ENCODE peak calls at places on chromosomes 12 and 14, in ten cellular contexts. G is HFF-Myc, B is kidney epithelial cell, O is fibroblast of the aortic adventitia, X is psoas muscle, Z is OCI-LY7, C is GM23338, P is H9, U is fibroblast of pulmonary artery, Q is fibroblast of lung. L is an unnamed sample.

GRCh38 chr12:2944401-2945047 is 14.7 kb upstream of the TEAD4 start:
- DNase-seq in P (peak), B (no peak), G (no peak), X (peak), O (peak), C (peak), Q (no peak), Z (peak), U (peak), L (peak)

GRCh38 chr14:31541702-31542101 is 19.5 kb upstream of the NUBPL start:
- DNase-seq in U (no peak), G (no peak), X (no peak), Z (no peak), Q (no peak), B (no peak), C (no peak), P (no peak), O (no peak), L (no peak)

GRCh38 chr12:111767362-111768158 is 827 bp downstream of the ALDH2 start:
- DNase-seq in U (no peak), Q (peak), O (peak), P (no peak), Z (no peak), G (no peak), X (peak), C (peak), B (no peak), L (peak)

GRCh38 chr12:124399622-124400021 is 104.7 kb downstream of the RFLNA start:
- DNase-seq in U (peak), Z (peak), X (peak), Q (no peak), G (no peak), B (no peak), P (peak), O (no peak), C (peak), L (no peak)

GRCh38 chr12:46771268-46771837 is 54.4 kb downstream of the SLC38A4 start:
- DNase-seq in U (peak), O (peak), B (no peak), C (peak), P (no peak), Q (peak), Z (no peak), X (no peak), G (no peak), L (peak)

GRCh38 chr12:26112703-26113147 is 12.1 kb downstream of the BHLHE41 start:
- DNase-seq in C (peak), B (no peak), U (no peak), O (no peak), Q (peak), G (no peak), Z (no peak), X (no peak), P (no peak), L (no peak)

GRCh38 chr14:70780396-70781075 is 28.8 kb downstream of the MAP3K9 start:
- DNase-seq in Q (no peak), X (no peak), P (no peak), O (no peak), G (no peak), Z (peak), C (no peak), U (no peak), B (no peak), L (peak)

GRCh38 chr12:1533205-1533601 is 61.2 kb downstream of the FBXL14 start:
- DNase-seq in C (no peak), Z (peak), Q (peak), X (no peak), O (peak), U (no peak), B (no peak), P (peak), G (no peak), L (no peak)

GRCh38 chr12:67989184-67989965 is at the start of gene IFNG-AS1:
- DNase-seq in G (no peak), B (no peak), P (no peak), Z (peak), U (no peak), X (no peak), Q (no peak), C (no peak), O (no peak), L (no peak)

GRCh38 chr12:68882251-68882964 is 50.6 kb downstream of the CPM start:
- DNase-seq in Q (no peak), B (no peak), U (no peak), Z (peak), C (no peak), X (no peak), O (no peak), P (no peak), G (no peak), L (no peak)

GRCh38 chr12:57452937-57453509 is 2.1 kb upstream of the INHBE start:
- DNase-seq in X (peak), C (peak), P (peak), Z (peak), Q (peak), B (no peak), G (no peak), O (peak), U (peak), L (peak)

GRCh38 chr14:74543771-74544170 is 50.2 kb downstream of the ISCA2 start:
- DNase-seq in C (no peak), Q (no peak), P (no peak), U (no peak), O (no peak), Z (no peak), G (no peak), X (no peak), B (no peak), L (no peak)

GRCh38 chr12:24185787-24186186 is 236.3 kb upstream of the SOX5 start:
- DNase-seq in U (no peak), X (no peak), O (no peak), Z (no peak), B (no peak), C (no peak), G (no peak), P (no peak), Q (no peak), L (no peak)

DNA sequence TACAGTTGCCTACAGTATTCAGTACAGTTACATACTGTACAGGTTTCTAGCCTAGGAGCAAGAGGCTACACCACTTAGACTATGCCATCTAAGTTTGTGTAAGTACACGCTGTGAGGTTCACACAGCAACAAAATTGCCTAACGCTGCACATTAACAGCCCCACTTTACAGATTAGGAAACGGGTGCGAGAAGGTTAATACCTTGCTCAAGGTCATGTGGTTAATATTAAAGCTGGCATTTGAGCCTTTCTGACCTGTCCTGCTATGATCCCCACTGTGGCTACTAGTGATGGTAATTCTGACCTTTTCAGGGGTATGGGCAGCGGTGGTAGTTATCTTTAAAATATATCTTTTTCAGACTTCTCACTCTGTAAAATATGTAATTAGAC is 20.9 kb downstream of the ACVR1B start:
- DNase-seq in O (no peak), U (no peak), Z (no peak), B (no peak), G (no peak), X (no peak), Q (no peak), P (no peak), C (no peak), L (no peak)
- TF ChIP-seq CTCF in O (no peak), U (no peak), Z (no peak), B (no peak), G (no peak), X (no peak), Q (no peak), P (no peak), C (no peak), L (no peak)

DNA sequence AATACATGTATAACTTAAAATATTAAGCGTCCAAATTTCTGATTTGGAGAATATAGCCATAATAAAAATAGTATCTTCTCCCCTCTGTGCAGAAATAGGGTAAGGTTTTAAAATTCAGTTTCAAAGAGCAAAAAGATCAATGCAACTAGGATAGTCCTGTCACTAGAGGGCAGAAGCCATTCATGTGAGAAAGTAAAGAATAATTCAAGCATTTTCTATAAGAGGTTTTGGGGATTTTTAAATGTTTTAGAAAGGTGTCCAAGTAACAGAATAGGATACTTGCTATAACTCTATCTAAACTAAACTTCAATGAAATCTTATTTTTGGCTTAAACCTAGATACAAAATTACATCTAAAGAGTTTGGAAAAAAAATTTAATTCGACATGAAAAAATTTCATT is 50.3 kb downstream of the ADAMTS20 start:
- DNase-seq in G (peak), U (peak), O (peak), Z (peak), B (no peak), C (peak), X (no peak), P (no peak), Q (peak), L (peak)
- TF ChIP-seq CTCF in G (peak), U (peak), O (peak), Z (peak), B (peak), C (peak), X (no peak), P (peak), Q (peak), L (peak)

GRCh38 chr12:4809013-4809448 is 88.8 kb downstream of the GALNT8 start:
- DNase-seq in Q (peak), C (peak), G (no peak), P (peak), X (no peak), U (no peak), Z (no peak), B (no peak), O (no peak), L (no peak)

GRCh38 chr12:4807813-4808212 is 87.6 kb downstream of the GALNT8 start:
- DNase-seq in G (no peak), P (no peak), C (no peak), U (no peak), Q (no peak), X (no peak), Z (no peak), B (no peak), O (no peak), L (no peak)

GRCh38 chr12:4807116-4807783 is 87.0 kb downstream of the GALNT8 start:
- DNase-seq in X (no peak), G (no peak), P (no peak), O (no peak), B (no peak), Q (no peak), U (no peak), C (no peak), Z (no peak), L (no peak)

GRCh38 chr12:4810219-4810671 is 90.0 kb downstream of the GALNT8 start:
- DNase-seq in B (no peak), U (no peak), Z (no peak), C (no peak), O (no peak), X (no peak), G (no peak), Q (no peak), P (no peak), L (no peak)

GRCh38 chr12:4809449-4810218 is 89.4 kb downstream of the GALNT8 start:
- DNase-seq in U (no peak), G (no peak), B (no peak), Q (peak), X (no peak), O (no peak), P (peak), Z (no peak), C (peak), L (no peak)
- TF ChIP-seq CTCF in U (no peak), G (no peak), B (no peak), Q (no peak), X (no peak), O (no peak), P (peak), Z (no peak), C (no peak), L (no peak)

GRCh38 chr14:99479903-99480855 is 480 bp downstream of the SETD3 start:
- DNase-seq in U (peak), Q (peak), Z (peak), X (peak), G (no peak), C (peak), B (no peak), O (peak), P (peak), L (peak)
- TF ChIP-seq CTCF in U (peak), Q (peak), Z (no peak), X (peak), G (peak), C (no peak), B (peak), O (peak), P (peak), L (no peak)

GRCh38 chr12:78118486-78118885 is 287.8 kb downstream of the NAV3 start:
- DNase-seq in Q (no peak), O (no peak), X (no peak), U (no peak), P (no peak), B (no peak), Z (no peak), C (no peak), G (no peak), L (no peak)
- TF ChIP-seq CTCF in Q (no peak), O (no peak), X (no peak), U (no peak), P (no peak), B (no peak), Z (no peak), C (no peak), G (no peak), L (no peak)

GRCh38 chr14:93207468-93208308 is 632 bp downstream of the UBR7 start:
- DNase-seq in G (no peak), Z (peak), Q (peak), X (peak), P (no peak), U (peak), C (peak), O (peak), B (no peak), L (peak)
- TF ChIP-seq CTCF in G (peak), Z (peak), Q (peak), X (no peak), P (peak), U (peak), C (peak), O (peak), B (peak), L (peak)

GRCh38 chr12:43090981-43091380 is 461.0 kb downstream of the ADAMTS20 start:
- DNase-seq in O (no peak), X (no peak), B (no peak), U (no peak), Q (no peak), Z (no peak), G (no peak), P (no peak), C (no peak), L (no peak)
- TF ChIP-seq CTCF in O (no peak), X (no peak), B (no peak), U (no peak), Q (no peak), Z (no peak), G (no peak), P (no peak), C (no peak), L (no peak)

GRCh38 chr14:23568600-23569310 is 1.2 kb upstream of the AP1G2 start:
- DNase-seq in C (peak), G (no peak), X (no peak), O (no peak), Q (no peak), B (no peak), Z (peak), U (no peak), P (peak), L (no peak)
- TF ChIP-seq CTCF in C (peak), G (peak), X (no peak), O (peak), Q (peak), B (peak), Z (peak), U (peak), P (peak), L (peak)

DNA sequence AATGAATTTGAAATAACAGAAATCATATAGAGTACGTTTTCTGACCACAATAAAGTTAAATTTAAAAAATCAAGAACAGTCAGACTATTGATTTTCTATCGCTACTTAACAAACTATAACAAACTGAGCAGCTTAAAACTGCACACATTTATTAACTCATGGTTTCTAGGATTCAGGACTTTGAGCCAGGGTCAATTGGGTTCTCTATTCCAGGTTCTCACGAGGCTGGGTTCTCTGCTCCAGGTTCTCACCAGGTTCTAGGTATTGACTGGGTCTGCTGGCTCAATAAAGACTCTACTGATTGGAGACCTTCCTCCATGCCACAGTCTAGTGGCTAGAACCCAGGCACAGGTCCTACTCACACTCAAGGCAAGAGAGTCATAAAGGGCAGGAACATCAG is 22.8 kb downstream of the ABCC9 start:
- DNase-seq in B (no peak), Z (no peak), O (no peak), Q (no peak), C (no peak), U (no peak), P (no peak), X (no peak), G (no peak), L (no peak)
- TF ChIP-seq CTCF in B (no peak), Z (no peak), O (no peak), Q (no peak), C (no peak), U (no peak), P (no peak), X (no peak), G (no peak), L (no peak)

GRCh38 chr12:5487971-5488955 is 56.4 kb downstream of the NTF3 start:
- DNase-seq in U (peak), Z (no peak), B (no peak), O (no peak), G (no peak), X (no peak), P (no peak), Q (peak), C (no peak), L (no peak)

GRCh38 chr12:5494343-5494742 is 62.4 kb downstream of the NTF3 start:
- DNase-seq in B (no peak), Q (no peak), U (no peak), Z (no peak), C (no peak), P (no peak), G (no peak), X (no peak), O (no peak), L (no peak)

GRCh38 chr12:5489760-5490432 is 58.0 kb downstream of the NTF3 start:
- DNase-seq in C (no peak), P (no peak), X (no peak), G (no peak), Z (no peak), B (no peak), O (no peak), Q (no peak), U (no peak), L (no peak)

GRCh38 chr12:5493018-5493417 is 61.1 kb downstream of the NTF3 start:
- DNase-seq in X (no peak), O (no peak), Q (no peak), G (no peak), C (peak), U (no peak), P (no peak), B (no peak), Z (no peak), L (no peak)

DNA sequence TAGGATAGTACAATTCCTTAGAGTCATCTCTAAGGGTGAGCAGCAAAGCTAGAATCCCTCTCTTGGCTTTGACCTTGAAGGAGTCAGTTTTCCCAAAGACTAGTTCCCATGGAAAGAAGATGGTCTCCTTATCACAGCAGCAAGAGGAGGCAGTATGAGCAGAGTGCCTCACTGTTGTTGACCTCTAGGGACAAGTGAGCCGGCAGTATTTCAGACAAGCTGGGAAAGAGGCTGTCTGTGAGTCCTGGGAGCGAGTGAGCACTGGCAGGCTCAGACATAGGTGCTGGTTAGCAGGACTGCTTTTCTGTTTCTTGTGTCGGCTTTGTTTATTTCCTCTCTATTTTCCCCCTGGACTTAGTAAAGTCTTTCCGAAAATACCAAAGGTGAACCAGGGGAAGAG is 60.7 kb downstream of the NTF3 start:
- DNase-seq in U (no peak), B (no peak), Z (no peak), Q (no peak), C (peak), O (no peak), X (no peak), G (no peak), P (no peak), L (no peak)
- TF ChIP-seq CTCF in U (no peak), B (no peak), Z (no peak), Q (no peak), C (no peak), O (no peak), X (no peak), G (no peak), P (peak), L (no peak)